ENCODE peak calls at places on chromosomes 1 and 21, in six cellular contexts. One of them, this sample, is unnamed.

GRCh38 chr1:48936436-48936835 is 159.7 kb upstream of the BEND5 start:
- DNase-seq in HCT116: no peak
- DNase-seq in K562: no peak
- DNase-seq in GM12891: no peak
- DNase-seq in endothelial cell of umbilical vein: no peak
- DNase-seq in esophagus muscularis mucosa: no peak
- DNase-seq in this sample: no peak

GRCh38 chr1:38003261-38004250 is 1.8 kb downstream of the FHL3 start:
- DNase-seq in HCT116: no peak
- DNase-seq in GM12891: no peak
- DNase-seq in esophagus muscularis mucosa: no peak
- DNase-seq in K562: no peak
- DNase-seq in endothelial cell of umbilical vein: peak; percentile 38
- DNase-seq in this sample: peak; percentile 37

GRCh38 chr1:235882816-235883215 is 16.1 kb upstream of the LYST start:
- DNase-seq in endothelial cell of umbilical vein: no peak
- DNase-seq in esophagus muscularis mucosa: no peak
- DNase-seq in GM12891: no peak
- DNase-seq in HCT116: no peak
- DNase-seq in K562: no peak
- DNase-seq in this sample: no peak

GRCh38 chr1:176119549-176119948 is 87.5 kb downstream of the COP1 start:
- DNase-seq in K562: no peak
- DNase-seq in GM12891: no peak
- DNase-seq in HCT116: peak; percentile 6
- DNase-seq in esophagus muscularis mucosa: no peak
- DNase-seq in endothelial cell of umbilical vein: peak; percentile 10
- DNase-seq in this sample: peak; percentile 25

GRCh38 chr1:24009406-24009805 is 29.3 kb upstream of the SRSF10 start:
- DNase-seq in esophagus muscularis mucosa: no peak
- DNase-seq in K562: no peak
- DNase-seq in GM12891: no peak
- DNase-seq in HCT116: no peak
- DNase-seq in endothelial cell of umbilical vein: peak; percentile 87
- DNase-seq in this sample: no peak

GRCh38 chr1:220880726-220881506 is 1.7 kb downstream of the HLX start:
- DNase-seq in HCT116: no peak
- DNase-seq in GM12891: no peak
- DNase-seq in esophagus muscularis mucosa: peak; percentile 90
- DNase-seq in K562: no peak
- DNase-seq in endothelial cell of umbilical vein: no peak
- DNase-seq in this sample: peak; percentile 62

GRCh38 chr21:36859744-36860501 is 106.5 kb downstream of the HLCS start:
- DNase-seq in endothelial cell of umbilical vein: peak; percentile 58
- DNase-seq in esophagus muscularis mucosa: no peak
- DNase-seq in HCT116: no peak
- DNase-seq in K562: peak; percentile 97
- DNase-seq in GM12891: no peak
- DNase-seq in this sample: peak; percentile 83

GRCh38 chr1:160186246-160186645 is 4.1 kb upstream of the CASQ1 start:
- DNase-seq in GM12891: no peak
- DNase-seq in esophagus muscularis mucosa: no peak
- DNase-seq in K562: no peak
- DNase-seq in endothelial cell of umbilical vein: no peak
- DNase-seq in HCT116: no peak
- DNase-seq in this sample: no peak

GRCh38 chr1:7584157-7584556 is 186.9 kb upstream of the VAMP3 start:
- DNase-seq in esophagus muscularis mucosa: no peak
- DNase-seq in K562: no peak
- DNase-seq in GM12891: no peak
- DNase-seq in endothelial cell of umbilical vein: no peak
- DNase-seq in HCT116: no peak
- DNase-seq in this sample: no peak

GRCh38 chr21:26490771-26491170 is 82.3 kb downstream of the CYYR1 start:
- DNase-seq in GM12891: no peak
- DNase-seq in K562: no peak
- DNase-seq in endothelial cell of umbilical vein: no peak
- DNase-seq in HCT116: no peak
- DNase-seq in esophagus muscularis mucosa: no peak
- DNase-seq in this sample: no peak

GRCh38 chr1:210301254-210301955 is 27.3 kb upstream of the HHAT start:
- DNase-seq in HCT116: no peak
- DNase-seq in GM12891: no peak
- DNase-seq in endothelial cell of umbilical vein: no peak
- DNase-seq in K562: no peak
- DNase-seq in esophagus muscularis mucosa: no peak
- DNase-seq in this sample: no peak

GRCh38 chr21:33896691-33897090 is 18.9 kb downstream of the ATP5PO start:
- DNase-seq in endothelial cell of umbilical vein: no peak
- DNase-seq in esophagus muscularis mucosa: no peak
- DNase-seq in K562: no peak
- DNase-seq in HCT116: no peak
- DNase-seq in GM12891: no peak
- DNase-seq in this sample: no peak

GRCh38 chr1:147895123-147895522 is 7.5 kb upstream of the GJA8 start:
- DNase-seq in esophagus muscularis mucosa: no peak
- DNase-seq in K562: no peak
- DNase-seq in HCT116: no peak
- DNase-seq in GM12891: no peak
- DNase-seq in endothelial cell of umbilical vein: no peak
- DNase-seq in this sample: no peak

GRCh38 chr1:43711049-43711448 is 3.7 kb downstream of the ST3GAL3 start:
- DNase-seq in K562: peak; percentile 7
- DNase-seq in HCT116: no peak
- DNase-seq in endothelial cell of umbilical vein: peak; percentile 80
- DNase-seq in esophagus muscularis mucosa: no peak
- DNase-seq in GM12891: no peak
- DNase-seq in this sample: no peak

GRCh38 chr1:201954263-201955008 is 867 bp upstream of the TIMM17A start:
- DNase-seq in endothelial cell of umbilical vein: no peak
- DNase-seq in HCT116: no peak
- DNase-seq in K562: peak; percentile 32
- DNase-seq in GM12891: no peak
- DNase-seq in esophagus muscularis mucosa: no peak
- DNase-seq in this sample: no peak

GRCh38 chr1:167196185-167196584 is 24.5 kb upstream of the POU2F1 start:
- DNase-seq in HCT116: no peak
- DNase-seq in endothelial cell of umbilical vein: peak; percentile 14
- DNase-seq in esophagus muscularis mucosa: no peak
- DNase-seq in K562: no peak
- DNase-seq in GM12891: no peak
- DNase-seq in this sample: no peak

DNA sequence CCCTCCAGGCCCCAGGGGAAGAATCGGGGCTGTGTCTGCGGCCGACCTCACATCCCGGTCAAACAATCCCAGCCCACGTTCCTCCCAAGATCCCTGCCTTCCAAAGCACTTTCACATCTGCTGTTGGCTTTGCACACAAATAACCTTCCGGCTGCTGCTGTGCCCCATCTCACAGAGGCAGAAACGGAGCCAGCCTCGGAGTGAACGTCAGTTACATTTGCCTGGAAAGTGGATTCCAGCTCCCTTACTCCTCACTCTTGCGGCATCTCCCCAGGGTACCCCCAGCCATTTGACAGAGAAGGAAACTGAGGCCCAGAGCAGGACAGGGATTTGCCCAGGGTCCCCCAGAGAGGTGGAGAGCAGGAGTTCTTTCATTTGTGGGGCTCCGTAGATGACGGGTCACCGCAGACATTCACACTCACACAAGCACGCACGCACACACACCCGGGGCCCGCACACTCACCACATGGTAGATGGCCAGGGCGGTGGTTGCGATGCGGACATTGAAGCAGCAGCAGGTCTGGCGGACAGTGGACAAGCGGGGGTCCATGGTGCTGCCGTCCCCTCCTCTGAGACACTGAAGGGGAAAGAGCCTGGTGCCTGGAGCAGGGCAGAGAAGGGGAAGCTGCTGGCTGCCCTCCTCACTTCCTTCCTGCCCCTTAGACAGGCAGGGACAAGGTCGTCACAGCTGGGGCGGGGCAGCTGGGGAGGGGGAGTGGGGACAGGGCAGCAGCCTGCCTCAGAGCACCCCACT is at the start of gene LAPTM5:
- DNase-seq in GM12891: no peak
- DNase-seq in endothelial cell of umbilical vein: peak; percentile 48
- DNase-seq in HCT116: no peak
- DNase-seq in K562: no peak
- DNase-seq in esophagus muscularis mucosa: no peak
- DNase-seq in this sample: peak; percentile 75
- TF ChIP-seq POLR2A in GM12891: peak; percentile 90
- TF ChIP-seq POLR2A in endothelial cell of umbilical vein: peak; percentile 61
- TF ChIP-seq POLR2A in HCT116: no peak
- TF ChIP-seq POLR2A in K562: no peak
- TF ChIP-seq POLR2A in esophagus muscularis mucosa: peak; percentile 22
- TF ChIP-seq POLR2A in this sample: peak; percentile 67

DNA sequence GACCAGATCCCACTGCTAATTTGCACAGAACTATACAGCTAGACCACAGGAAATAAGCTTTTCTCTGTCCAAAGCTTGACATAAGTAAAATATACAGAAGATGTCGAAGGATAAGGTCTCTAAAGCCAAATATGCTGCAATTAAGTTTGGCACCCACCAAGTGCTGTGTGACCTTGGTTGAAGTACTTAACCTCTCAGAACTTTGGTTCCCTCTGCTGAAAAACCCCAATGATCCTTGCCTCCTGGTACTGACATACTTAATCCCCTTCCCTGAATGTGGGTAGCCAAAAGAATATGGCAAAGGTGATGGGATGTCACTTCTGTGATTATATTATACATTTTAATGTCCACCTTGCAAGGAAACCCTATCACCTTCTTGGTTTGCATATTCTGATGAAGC is 290.5 kb downstream of the VAV3 start:
- DNase-seq in HCT116: no peak
- DNase-seq in K562: no peak
- DNase-seq in GM12891: no peak
- DNase-seq in esophagus muscularis mucosa: no peak
- DNase-seq in endothelial cell of umbilical vein: no peak
- DNase-seq in this sample: no peak
- TF ChIP-seq POLR2A in HCT116: no peak
- TF ChIP-seq POLR2A in K562: no peak
- TF ChIP-seq POLR2A in GM12891: no peak
- TF ChIP-seq POLR2A in esophagus muscularis mucosa: no peak
- TF ChIP-seq POLR2A in endothelial cell of umbilical vein: no peak
- TF ChIP-seq POLR2A in this sample: no peak

GRCh38 chr21:42108941-42109340 is 37.8 kb downstream of the UMODL1 start:
- DNase-seq in endothelial cell of umbilical vein: no peak
- DNase-seq in GM12891: no peak
- DNase-seq in esophagus muscularis mucosa: no peak
- DNase-seq in K562: no peak
- DNase-seq in HCT116: no peak
- DNase-seq in this sample: no peak

GRCh38 chr21:42107177-42107880 is 36.2 kb downstream of the UMODL1 start:
- DNase-seq in K562: peak; percentile 47
- DNase-seq in esophagus muscularis mucosa: no peak
- DNase-seq in HCT116: no peak
- DNase-seq in GM12891: no peak
- DNase-seq in endothelial cell of umbilical vein: no peak
- DNase-seq in this sample: no peak

GRCh38 chr21:42108554-42108885 is 37.4 kb downstream of the UMODL1 start:
- DNase-seq in K562: no peak
- DNase-seq in esophagus muscularis mucosa: no peak
- DNase-seq in GM12891: no peak
- DNase-seq in endothelial cell of umbilical vein: no peak
- DNase-seq in HCT116: no peak
- DNase-seq in this sample: no peak

GRCh38 chr21:42109473-42109872 is 38.4 kb downstream of the UMODL1 start:
- DNase-seq in esophagus muscularis mucosa: no peak
- DNase-seq in endothelial cell of umbilical vein: no peak
- DNase-seq in K562: no peak
- DNase-seq in HCT116: no peak
- DNase-seq in GM12891: no peak
- DNase-seq in this sample: no peak

DNA sequence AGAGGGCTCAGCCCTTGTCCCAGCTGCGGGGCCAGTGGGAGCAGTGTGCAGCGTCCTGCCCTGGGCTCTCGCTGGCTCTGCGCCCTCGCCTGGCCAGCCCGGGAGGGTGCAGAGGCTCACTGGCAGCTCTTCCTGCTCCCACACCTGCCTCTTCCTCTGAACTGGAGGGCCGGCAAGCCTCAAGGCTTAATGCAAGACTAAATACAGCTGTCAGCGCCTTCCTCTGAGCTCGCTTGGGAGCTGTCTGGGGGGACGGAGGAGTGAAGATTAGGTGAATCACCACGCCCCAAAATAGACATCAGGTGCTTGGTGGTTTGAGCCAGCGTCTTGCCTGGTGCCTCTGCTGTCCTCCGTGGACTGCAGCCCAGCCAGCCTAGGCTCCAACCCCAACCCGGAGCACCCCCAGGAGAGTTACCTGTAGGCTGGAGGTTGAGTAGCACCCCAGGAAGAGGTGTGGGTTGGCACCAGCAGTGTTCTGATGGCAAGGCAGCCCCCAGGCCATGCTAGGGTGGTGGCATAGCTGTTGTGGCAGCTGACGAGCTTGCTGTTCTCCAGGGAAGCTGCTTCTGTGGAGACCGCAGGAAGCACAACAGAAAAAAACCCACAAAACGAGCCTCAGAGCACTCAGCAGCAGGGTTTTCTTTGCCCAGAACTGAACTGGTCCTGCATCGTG is 36.9 kb downstream of the UMODL1 start:
- DNase-seq in HCT116: no peak
- DNase-seq in esophagus muscularis mucosa: no peak
- DNase-seq in GM12891: peak; percentile 99
- DNase-seq in endothelial cell of umbilical vein: peak; percentile 58
- DNase-seq in K562: peak; percentile 80
- DNase-seq in this sample: no peak
- TF ChIP-seq POLR2A in HCT116: no peak
- TF ChIP-seq POLR2A in esophagus muscularis mucosa: no peak
- TF ChIP-seq POLR2A in GM12891: no peak
- TF ChIP-seq POLR2A in endothelial cell of umbilical vein: no peak
- TF ChIP-seq POLR2A in K562: no peak
- TF ChIP-seq POLR2A in this sample: no peak

GRCh38 chr1:173430707-173431662 is 46.1 kb upstream of the PRDX6 start:
- DNase-seq in K562: peak; percentile 81
- DNase-seq in HCT116: peak; percentile 84
- DNase-seq in GM12891: no peak
- DNase-seq in endothelial cell of umbilical vein: peak; percentile 90
- DNase-seq in esophagus muscularis mucosa: peak; percentile 98
- DNase-seq in this sample: peak; percentile 92
- TF ChIP-seq POLR2A in K562: no peak
- TF ChIP-seq POLR2A in HCT116: no peak
- TF ChIP-seq POLR2A in GM12891: no peak
- TF ChIP-seq POLR2A in endothelial cell of umbilical vein: no peak
- TF ChIP-seq POLR2A in esophagus muscularis mucosa: no peak
- TF ChIP-seq POLR2A in this sample: no peak

DNA sequence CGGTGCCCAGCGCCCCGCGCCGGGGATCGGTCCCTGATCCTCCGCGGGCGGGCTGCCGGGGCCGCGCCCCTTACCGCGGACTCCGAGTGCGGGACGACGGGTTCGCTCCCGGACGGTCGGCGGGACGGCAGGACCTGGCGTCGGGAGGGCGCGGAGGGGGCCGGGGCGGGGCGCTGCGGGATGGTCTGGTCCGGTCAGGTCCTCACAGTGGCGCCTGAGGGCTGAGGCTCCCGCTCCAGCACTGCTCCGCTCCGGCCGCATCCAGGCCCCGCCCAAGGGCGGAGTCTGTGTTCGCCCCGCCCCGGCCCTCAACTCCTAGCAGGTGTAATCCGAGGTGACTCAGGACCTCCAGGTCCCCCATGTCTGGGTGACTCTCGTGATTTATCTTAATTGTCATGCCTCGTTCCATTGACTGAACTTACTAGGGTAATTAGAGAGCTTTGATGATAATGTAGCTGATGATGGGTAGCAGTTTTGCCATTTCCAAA is at the start of gene RAB3B:
- DNase-seq in K562: peak; percentile 96
- DNase-seq in esophagus muscularis mucosa: no peak
- DNase-seq in endothelial cell of umbilical vein: peak; percentile 71
- DNase-seq in HCT116: peak; percentile 51
- DNase-seq in GM12891: peak; percentile 73
- DNase-seq in this sample: peak; percentile 39
- TF ChIP-seq POLR2A in K562: no peak
- TF ChIP-seq POLR2A in esophagus muscularis mucosa: no peak
- TF ChIP-seq POLR2A in endothelial cell of umbilical vein: peak; percentile 50
- TF ChIP-seq POLR2A in HCT116: no peak
- TF ChIP-seq POLR2A in GM12891: no peak
- TF ChIP-seq POLR2A in this sample: no peak